ENCODE peak calls at places on chromosomes 16 and 17, in eight cellular contexts. A, Q, G, X, J, P, D and M are unnamed samples.

GRCh38 chr17:12620200-12620720 is 45.4 kb upstream of the MYOCD start:
- DNase-seq in A (peak; percentile 46), Q (no peak), G (no peak), X (no peak), J (no peak), P (no peak), D (no peak), M (no peak)

GRCh38 chr17:58525239-58525638 is 10.8 kb upstream of the MTMR4 start:
- DNase-seq in A (no peak), Q (no peak), G (peak; percentile 50), X (no peak), J (no peak), P (no peak), D (no peak), M (no peak)

GRCh38 chr17:55722742-55723487 is at the start of gene TMEM100:
- DNase-seq in A (no peak), Q (no peak), G (peak; percentile 26), X (peak; percentile 26), J (no peak), P (no peak), D (no peak), M (no peak)

GRCh38 chr17:81082177-81083073 is 47.5 kb downstream of the BAIAP2 start:
- DNase-seq in A (no peak), Q (no peak), G (no peak), X (no peak), J (no peak), P (no peak), D (no peak), M (no peak)

GRCh38 chr17:47280072-47280811 is 26.6 kb downstream of the ITGB3 start:
- DNase-seq in A (no peak), Q (no peak), G (no peak), X (no peak), J (no peak), P (no peak), D (no peak), M (no peak)

GRCh38 chr16:14409563-14409962 is 220.5 kb downstream of the PARN start:
- DNase-seq in A (peak; percentile 92), Q (no peak), G (no peak), X (no peak), J (peak; percentile 30), P (no peak), D (peak; percentile 72), M (no peak)

GRCh38 chr17:273994-274832 is 78.4 kb downstream of the RPH3AL start:
- DNase-seq in A (no peak), Q (no peak), G (no peak), X (no peak), J (no peak), P (no peak), D (no peak), M (no peak)

GRCh38 chr17:16122697-16123434 is 92.5 kb downstream of the NCOR1 start:
- DNase-seq in A (no peak), Q (no peak), G (no peak), X (no peak), J (no peak), P (no peak), D (no peak), M (no peak)

GRCh38 chr17:17712268-17712924 is 31.1 kb downstream of the RAI1 start:
- DNase-seq in A (no peak), Q (no peak), G (no peak), X (no peak), J (no peak), P (peak; percentile 68), D (no peak), M (peak; percentile 69)

GRCh38 chr17:52759864-52760263 is 601.4 kb upstream of the CA10 start:
- DNase-seq in A (no peak), Q (no peak), G (no peak), X (no peak), J (no peak), P (no peak), D (no peak), M (no peak)

GRCh38 chr17:1153795-1154546 is 25.8 kb downstream of the ABR start:
- DNase-seq in A (peak; percentile 55), Q (no peak), G (peak; percentile 87), X (peak; percentile 23), J (no peak), P (no peak), D (peak; percentile 16), M (peak; percentile 8)

GRCh38 chr17:13786000-13786598 is 184.4 kb upstream of the HS3ST3A1 start:
- DNase-seq in A (no peak), Q (no peak), G (no peak), X (no peak), J (no peak), P (no peak), D (no peak), M (no peak)

GRCh38 chr16:18803569-18804462 is 2.5 kb upstream of the ARL6IP1 start:
- DNase-seq in A (no peak), Q (no peak), G (no peak), X (no peak), J (no peak), P (no peak), D (no peak), M (no peak)

GRCh38 chr17:17089796-17090641 is 47.8 kb downstream of the MPRIP start:
- DNase-seq in A (no peak), Q (no peak), G (no peak), X (no peak), J (no peak), P (no peak), D (no peak), M (no peak)

DNA sequence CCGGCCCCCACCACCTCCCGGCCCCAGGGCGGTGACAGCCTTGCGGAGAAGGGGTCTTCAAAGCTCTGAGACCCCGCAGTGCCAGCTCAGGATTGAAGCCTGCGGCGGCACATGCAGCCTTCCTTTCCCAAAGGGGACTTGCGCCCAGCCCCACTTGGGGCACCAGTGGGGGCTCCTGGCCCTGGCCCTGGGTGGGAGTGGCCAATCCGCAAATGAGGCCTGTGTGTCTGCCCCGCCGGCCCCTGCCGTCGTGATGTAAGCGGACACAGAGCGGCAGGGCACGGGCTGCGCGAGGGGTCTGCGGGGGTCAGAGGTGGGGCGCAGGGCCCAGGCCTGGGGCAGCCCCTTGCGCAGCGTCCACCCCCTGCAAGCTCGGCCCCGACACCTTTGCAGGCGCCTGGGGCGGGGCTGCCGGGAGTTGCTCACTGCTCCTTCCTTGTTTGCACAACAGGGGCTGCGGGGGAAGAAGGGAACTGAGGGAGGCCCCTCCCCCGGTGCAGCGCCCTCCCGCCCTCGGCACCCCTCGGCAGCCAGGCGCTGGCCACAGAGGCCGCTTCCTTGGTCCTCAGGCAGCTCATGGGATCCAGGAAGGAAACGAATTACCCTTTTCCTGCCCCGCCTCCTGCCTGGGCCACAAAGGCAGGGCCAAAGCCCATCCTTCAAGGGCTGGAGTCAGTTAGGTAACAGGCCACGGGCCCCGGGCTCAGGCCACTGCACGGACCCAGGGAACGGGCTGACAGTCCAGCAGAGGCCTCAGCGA is 2.9 kb downstream of the SLC16A3 start:
- DNase-seq in A (peak; percentile 93), Q (no peak), G (peak; percentile 84), X (peak; percentile 82), J (no peak), P (no peak), D (peak; percentile 94), M (peak; percentile 97)
- TF ChIP-seq REST in A (no peak), Q (no peak), G (no peak), X (no peak), J (no peak), P (no peak), D (no peak), M (no peak)

GRCh38 chr17:66840061-66840460 is 5.1 kb downstream of the CACNG5 start:
- DNase-seq in A (no peak), Q (no peak), G (no peak), X (no peak), J (no peak), P (no peak), D (no peak), M (no peak)
- TF ChIP-seq REST in A (no peak), Q (no peak), G (no peak), X (no peak), J (no peak), P (no peak), D (no peak), M (no peak)

GRCh38 chr16:3254309-3254708 is 2.1 kb downstream of the MEFV start:
- DNase-seq in A (no peak), Q (no peak), G (no peak), X (no peak), J (no peak), P (no peak), D (no peak), M (no peak)

GRCh38 chr16:3256876-3257465 is 538 bp upstream of the MEFV start:
- DNase-seq in A (no peak), Q (no peak), G (no peak), X (no peak), J (no peak), P (no peak), D (no peak), M (no peak)

GRCh38 chr16:3259829-3260228 is 3.4 kb upstream of the MEFV start:
- DNase-seq in A (no peak), Q (no peak), G (no peak), X (no peak), J (no peak), P (no peak), D (no peak), M (peak; percentile 68)

GRCh38 chr16:3259097-3259496 is 2.7 kb upstream of the MEFV start:
- DNase-seq in A (no peak), Q (no peak), G (no peak), X (no peak), J (no peak), P (no peak), D (peak; percentile 61), M (peak; percentile 99)

DNA sequence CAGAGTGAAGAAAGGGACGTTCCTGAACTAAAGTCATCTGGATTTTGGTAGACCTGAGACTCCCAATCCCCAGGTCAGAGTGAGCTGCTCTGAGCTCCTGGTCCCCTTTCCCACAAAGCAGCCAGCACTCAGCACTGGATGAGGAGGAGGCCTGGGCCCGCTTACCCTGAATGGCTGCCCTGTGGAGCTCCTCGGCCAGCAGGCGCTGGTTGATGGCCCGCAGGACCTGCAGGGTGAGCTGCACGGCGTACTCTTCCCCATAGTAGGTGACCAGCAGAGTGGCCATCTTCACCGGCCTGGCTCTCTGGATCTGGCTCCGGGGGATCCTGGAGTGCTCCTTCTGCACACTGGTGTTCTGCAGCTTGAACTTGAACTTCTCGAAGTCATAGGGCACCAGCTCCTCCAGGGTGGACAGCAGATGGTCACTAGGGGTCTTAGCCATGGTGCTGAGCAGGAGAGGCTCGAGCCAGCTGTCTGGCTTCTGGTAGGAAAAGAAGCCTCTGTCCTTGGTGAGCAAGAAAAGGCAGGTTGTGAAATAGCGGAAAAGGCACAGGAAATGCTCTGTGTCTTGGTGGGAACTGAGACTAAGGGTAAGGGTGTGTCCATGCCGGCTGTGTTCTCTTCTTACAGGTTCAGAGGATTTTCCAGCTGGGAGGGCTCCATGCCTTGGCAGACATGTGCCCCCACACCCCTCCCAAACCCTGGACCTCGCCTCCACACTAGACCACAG is at the start of gene MEFV:
- DNase-seq in A (no peak), Q (no peak), G (no peak), X (no peak), J (no peak), P (no peak), D (no peak), M (peak; percentile 38)
- TF ChIP-seq REST in A (no peak), Q (no peak), G (no peak), X (no peak), J (no peak), P (no peak), D (no peak), M (peak; percentile 77)

DNA sequence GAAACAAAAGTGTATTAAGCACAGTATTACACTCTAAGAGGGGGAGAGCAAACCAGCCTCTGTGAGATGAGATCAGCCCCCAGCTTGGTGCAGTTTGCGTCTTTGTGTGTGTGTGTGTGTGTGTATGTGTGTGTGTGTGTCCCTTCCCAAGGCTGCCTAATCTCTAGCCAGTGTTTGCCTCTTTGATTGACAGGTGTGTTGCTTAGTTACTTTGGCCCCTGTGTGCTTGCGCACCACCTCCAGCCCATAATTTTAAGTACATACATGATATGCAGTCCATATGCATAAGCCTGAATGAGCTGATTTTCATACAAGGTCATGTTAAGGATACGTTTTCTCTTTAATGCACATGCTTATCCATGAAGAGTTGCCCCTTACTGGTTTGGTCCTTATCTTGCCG is 2.1 kb upstream of the KRTAP3-2 start:
- DNase-seq in A (no peak), Q (no peak), G (no peak), X (no peak), J (no peak), P (no peak), D (no peak), M (no peak)
- TF ChIP-seq REST in A (no peak), Q (no peak), G (no peak), X (no peak), J (no peak), P (no peak), D (no peak), M (no peak)